ENCODE peak calls at places on chromosomes 11 and 22, in seven cellular contexts. C is T-cell, J is GM20000, A is M059J, U is EL, G is NCI-H1436, L is HFFc6. X is an unnamed sample.

GRCh38 chr11:62592216-62592815 is 993 bp upstream of the TUT1 start:
- DNase-seq in C (no peak), J (no peak), A (no peak), U (no peak), G (no peak), L (no peak), X (no peak)

GRCh38 chr11:134668796-134669195 is 256.8 kb upstream of the B3GAT1 start:
- DNase-seq in C (no peak), J (no peak), A (no peak), U (no peak), G (no peak), L (no peak), X (no peak)

GRCh38 chr22:41206719-41207118 is 1.6 kb downstream of the L3MBTL2 start:
- DNase-seq in C (no peak), J (no peak), A (no peak), U (no peak), G (no peak), L (no peak), X (no peak)

GRCh38 chr11:115720537-115721308 is 216.5 kb upstream of the CADM1 start:
- DNase-seq in C (no peak), J (no peak), A (no peak), U (no peak), G (no peak), L (no peak), X (no peak)

GRCh38 chr11:33907419-33907818 is 15.5 kb upstream of the LMO2 start:
- DNase-seq in C (no peak), J (no peak), A (no peak), U (no peak), G (no peak), L (no peak), X (no peak)

GRCh38 chr11:57474017-57474750 is 13.9 kb downstream of the RTN4RL2 start:
- DNase-seq in C (no peak), J (peak; percentile 61), A (peak; percentile 43), U (no peak), G (no peak), L (no peak), X (no peak)

GRCh38 chr22:26632422-26633155 is 10.8 kb downstream of the CRYBA4 start:
- DNase-seq in C (no peak), J (no peak), A (no peak), U (no peak), G (no peak), L (no peak), X (no peak)

GRCh38 chr11:70582886-70583641 is 184.7 kb downstream of the CTTN start:
- DNase-seq in C (no peak), J (no peak), A (no peak), U (no peak), G (no peak), L (no peak), X (no peak)

GRCh38 chr11:34773826-34774225 is 142.4 kb downstream of the APIP start:
- DNase-seq in C (no peak), J (no peak), A (peak; percentile 93), U (peak; percentile 9), G (no peak), L (no peak), X (peak; percentile 23)

GRCh38 chr11:107078375-107078774 is 60.1 kb upstream of the GUCY1A2 start:
- DNase-seq in C (no peak), J (no peak), A (peak; percentile 42), U (peak; percentile 21), G (no peak), L (no peak), X (no peak)

GRCh38 chr11:119108151-119108856 is 1.2 kb downstream of the C2CD2L start:
- DNase-seq in C (no peak), J (peak; percentile 58), A (peak; percentile 76), U (peak; percentile 64), G (no peak), L (no peak), X (peak; percentile 83)

GRCh38 chr22:22548349-22548716 is 10.7 kb downstream of the PRAME start:
- DNase-seq in C (no peak), J (no peak), A (no peak), U (no peak), G (no peak), L (no peak), X (no peak)

GRCh38 chr11:112128483-112129121 is 35.3 kb downstream of the IL18 start:
- DNase-seq in C (no peak), J (no peak), A (peak; percentile 94), U (peak; percentile 91), G (no peak), L (peak; percentile 84), X (peak; percentile 90)

GRCh38 chr11:126884192-126884973 is 116.2 kb downstream of the KIRREL3 start:
- DNase-seq in C (no peak), J (no peak), A (peak; percentile 36), U (no peak), G (no peak), L (no peak), X (peak; percentile 78)

GRCh38 chr11:75639752-75640151 is 29.1 kb downstream of the MAP6 start:
- DNase-seq in C (no peak), J (no peak), A (peak; percentile 71), U (peak; percentile 18), G (peak; percentile 87), L (peak; percentile 27), X (peak; percentile 68)

GRCh38 chr11:59283825-59284772 is 71.4 kb upstream of the MPEG1 start:
- DNase-seq in C (peak; percentile 32), J (peak; percentile 55), A (peak; percentile 35), U (peak; percentile 42), G (peak; percentile 32), L (peak; percentile 27), X (peak; percentile 59)

GRCh38 chr11:126140932-126141291 is 70.5 kb downstream of the RPUSD4 start:
- DNase-seq in C (no peak), J (no peak), A (peak; percentile 86), U (peak; percentile 59), G (no peak), L (peak; percentile 26), X (peak; percentile 53)

GRCh38 chr22:46056169-46057041 is 79.4 kb upstream of the WNT7B start:
- DNase-seq in C (no peak), J (no peak), A (peak; percentile 58), U (peak; percentile 60), G (no peak), L (peak; percentile 48), X (peak; percentile 61)

GRCh38 chr11:83025267-83025704 is 46.4 kb downstream of the RAB30 start:
- DNase-seq in C (no peak), J (no peak), A (peak; percentile 83), U (peak; percentile 28), G (no peak), L (no peak), X (no peak)

GRCh38 chr11:106389096-106389495 is 311.6 kb downstream of the AASDHPPT start:
- DNase-seq in C (no peak), J (no peak), A (peak; percentile 92), U (peak; percentile 76), G (no peak), L (peak; percentile 47), X (peak; percentile 59)

GRCh38 chr11:112025682-112026081 is 474 bp downstream of the DLAT start:
- DNase-seq in C (no peak), J (peak; percentile 34), A (peak; percentile 35), U (peak; percentile 30), G (no peak), L (peak; percentile 13), X (peak; percentile 24)

GRCh38 chr11:67577951-67578350 is 5.7 kb upstream of the GSTP1 start:
- DNase-seq in C (no peak), J (no peak), A (no peak), U (no peak), G (no peak), L (no peak), X (no peak)

GRCh38 chr11:102323542-102324261 is 6.4 kb downstream of the BIRC3 start:
- DNase-seq in C (no peak), J (no peak), A (peak; percentile 80), U (peak; percentile 84), G (no peak), L (peak; percentile 57), X (peak; percentile 62)

GRCh38 chr11:35655856-35656255 is 6.7 kb upstream of the TRIM44 start:
- DNase-seq in C (no peak), J (no peak), A (no peak), U (no peak), G (no peak), L (no peak), X (no peak)

GRCh38 chr11:63592975-63593395 is 21.2 kb downstream of the PLAAT3 start:
- DNase-seq in C (no peak), J (no peak), A (peak; percentile 38), U (peak; percentile 41), G (peak; percentile 22), L (peak; percentile 46), X (peak; percentile 49)

GRCh38 chr11:94814238-94814976 is 46.3 kb downstream of the AMOTL1 start:
- DNase-seq in C (no peak), J (no peak), A (no peak), U (no peak), G (no peak), L (no peak), X (no peak)

GRCh38 chr11:64229959-64230208 is 464 bp upstream of the DNAJC4 start:
- DNase-seq in C (no peak), J (no peak), A (no peak), U (no peak), G (no peak), L (no peak), X (no peak)

GRCh38 chr11:105393326-105393725 is 216.5 kb upstream of the GRIA4 start:
- DNase-seq in C (no peak), J (no peak), A (no peak), U (no peak), G (no peak), L (no peak), X (no peak)

GRCh38 chr11:64694821-64695365 is 28.1 kb downstream of the NRXN2 start:
- DNase-seq in C (no peak), J (no peak), A (peak; percentile 20), U (no peak), G (peak; percentile 38), L (no peak), X (peak; percentile 59)

GRCh38 chr11:116772443-116773202 is at the start of gene BUD13:
- DNase-seq in C (peak; percentile 97), J (peak; percentile 94), A (peak; percentile 80), U (peak; percentile 81), G (peak; percentile 87), L (peak; percentile 81), X (peak; percentile 89)

GRCh38 chr11:77278595-77279506 is 22.6 kb downstream of the GDPD4 start:
- DNase-seq in C (no peak), J (no peak), A (peak; percentile 29), U (peak; percentile 9), G (no peak), L (peak; percentile 46), X (peak; percentile 25)